ENCODE peak calls at places on chromosomes 3 and 15, in six cellular contexts. One of them, this sample, is unnamed.

GRCh38 chr3:182920515-182921084 is 59.7 kb downstream of the DCUN1D1 start:
- DNase-seq in PC-3: peak
- DNase-seq in SK-N-SH: no peak
- DNase-seq in HCT116: peak
- DNase-seq in astrocyte: peak
- DNase-seq in IMR-90: no peak
- DNase-seq in this sample: peak

GRCh38 chr3:12884104-12884742 is 42.9 kb upstream of the RPL32 start:
- DNase-seq in PC-3: no peak
- DNase-seq in SK-N-SH: no peak
- DNase-seq in HCT116: no peak
- DNase-seq in astrocyte: peak
- DNase-seq in IMR-90: peak
- DNase-seq in this sample: no peak

GRCh38 chr3:156317457-156317856 is 197.1 kb downstream of the KCNAB1 start:
- DNase-seq in PC-3: peak
- DNase-seq in SK-N-SH: no peak
- DNase-seq in HCT116: peak
- DNase-seq in astrocyte: peak
- DNase-seq in IMR-90: peak
- DNase-seq in this sample: peak

GRCh38 chr15:76155742-76156141 is 96.0 kb downstream of the TMEM266 start:
- DNase-seq in PC-3: no peak
- DNase-seq in SK-N-SH: no peak
- DNase-seq in HCT116: no peak
- DNase-seq in astrocyte: no peak
- DNase-seq in IMR-90: peak
- DNase-seq in this sample: no peak

GRCh38 chr15:80028937-80029336 is 30.5 kb upstream of the ZFAND6 start:
- DNase-seq in PC-3: no peak
- DNase-seq in SK-N-SH: no peak
- DNase-seq in HCT116: no peak
- DNase-seq in astrocyte: no peak
- DNase-seq in IMR-90: no peak
- DNase-seq in this sample: peak

GRCh38 chr15:100691321-100691720 is 88.9 kb downstream of the ASB7 start:
- DNase-seq in PC-3: no peak
- DNase-seq in SK-N-SH: no peak
- DNase-seq in HCT116: no peak
- DNase-seq in astrocyte: no peak
- DNase-seq in IMR-90: no peak
- DNase-seq in this sample: no peak

GRCh38 chr3:195356151-195357086 is 85.5 kb upstream of the XXYLT1 start:
- DNase-seq in PC-3: no peak
- DNase-seq in SK-N-SH: no peak
- DNase-seq in HCT116: no peak
- DNase-seq in astrocyte: peak
- DNase-seq in IMR-90: peak
- DNase-seq in this sample: peak

GRCh38 chr15:66253643-66254363 is at the start of gene MEGF11:
- DNase-seq in PC-3: peak
- DNase-seq in SK-N-SH: peak
- DNase-seq in HCT116: no peak
- DNase-seq in astrocyte: peak
- DNase-seq in IMR-90: peak
- DNase-seq in this sample: peak

GRCh38 chr3:44883999-44884431 is 9.6 kb downstream of the TGM4 start:
- DNase-seq in PC-3: peak
- DNase-seq in SK-N-SH: peak
- DNase-seq in HCT116: peak
- DNase-seq in astrocyte: peak
- DNase-seq in IMR-90: peak
- DNase-seq in this sample: peak

GRCh38 chr15:57654136-57654845 is 52.2 kb upstream of the POLR2M start:
- DNase-seq in PC-3: no peak
- DNase-seq in SK-N-SH: no peak
- DNase-seq in HCT116: no peak
- DNase-seq in astrocyte: no peak
- DNase-seq in IMR-90: peak
- DNase-seq in this sample: no peak
- H3K4me2 ChIP-seq in PC-3: no peak
- H3K4me2 ChIP-seq in SK-N-SH: no peak
- H3K4me2 ChIP-seq in HCT116: no peak
- H3K4me2 ChIP-seq in astrocyte: no peak
- H3K4me2 ChIP-seq in IMR-90: no peak
- H3K4me2 ChIP-seq in this sample: no peak

GRCh38 chr15:65246026-65246714 is 34.9 kb upstream of the CILP start:
- DNase-seq in PC-3: no peak
- DNase-seq in SK-N-SH: no peak
- DNase-seq in HCT116: no peak
- DNase-seq in astrocyte: no peak
- DNase-seq in IMR-90: no peak
- DNase-seq in this sample: no peak
- H3K4me2 ChIP-seq in PC-3: no peak
- H3K4me2 ChIP-seq in SK-N-SH: no peak
- H3K4me2 ChIP-seq in HCT116: no peak
- H3K4me2 ChIP-seq in astrocyte: peak
- H3K4me2 ChIP-seq in IMR-90: no peak
- H3K4me2 ChIP-seq in this sample: no peak

GRCh38 chr3:147618636-147619035 is 209.5 kb downstream of the ZIC1 start:
- DNase-seq in PC-3: no peak
- DNase-seq in SK-N-SH: no peak
- DNase-seq in HCT116: no peak
- DNase-seq in astrocyte: no peak
- DNase-seq in IMR-90: no peak
- DNase-seq in this sample: no peak

GRCh38 chr3:147620906-147621305 is 211.7 kb downstream of the ZIC1 start:
- DNase-seq in PC-3: no peak
- DNase-seq in SK-N-SH: no peak
- DNase-seq in HCT116: no peak
- DNase-seq in astrocyte: peak
- DNase-seq in IMR-90: no peak
- DNase-seq in this sample: no peak

GRCh38 chr3:147616998-147617619 is 207.9 kb downstream of the ZIC1 start:
- DNase-seq in PC-3: peak
- DNase-seq in SK-N-SH: peak
- DNase-seq in HCT116: peak
- DNase-seq in astrocyte: no peak
- DNase-seq in IMR-90: peak
- DNase-seq in this sample: peak

GRCh38 chr3:147614210-147614609 is 205.0 kb downstream of the ZIC1 start:
- DNase-seq in PC-3: no peak
- DNase-seq in SK-N-SH: no peak
- DNase-seq in HCT116: no peak
- DNase-seq in astrocyte: peak
- DNase-seq in IMR-90: no peak
- DNase-seq in this sample: no peak

GRCh38 chr3:147619925-147620580 is 210.9 kb downstream of the ZIC1 start:
- DNase-seq in PC-3: no peak
- DNase-seq in SK-N-SH: no peak
- DNase-seq in HCT116: no peak
- DNase-seq in astrocyte: no peak
- DNase-seq in IMR-90: no peak
- DNase-seq in this sample: no peak
- H3K4me2 ChIP-seq in PC-3: no peak
- H3K4me2 ChIP-seq in SK-N-SH: no peak
- H3K4me2 ChIP-seq in HCT116: no peak
- H3K4me2 ChIP-seq in astrocyte: peak
- H3K4me2 ChIP-seq in IMR-90: no peak
- H3K4me2 ChIP-seq in this sample: no peak

GRCh38 chr3:101999177-101999778 is 150.0 kb downstream of the NFKBIZ start:
- DNase-seq in PC-3: no peak
- DNase-seq in SK-N-SH: no peak
- DNase-seq in HCT116: no peak
- DNase-seq in astrocyte: peak
- DNase-seq in IMR-90: no peak
- DNase-seq in this sample: no peak
- H3K4me2 ChIP-seq in PC-3: no peak
- H3K4me2 ChIP-seq in SK-N-SH: no peak
- H3K4me2 ChIP-seq in HCT116: no peak
- H3K4me2 ChIP-seq in astrocyte: no peak
- H3K4me2 ChIP-seq in IMR-90: no peak
- H3K4me2 ChIP-seq in this sample: no peak

GRCh38 chr3:55436644-55437043 is 50.5 kb downstream of the WNT5A start:
- DNase-seq in PC-3: no peak
- DNase-seq in SK-N-SH: no peak
- DNase-seq in HCT116: no peak
- DNase-seq in astrocyte: no peak
- DNase-seq in IMR-90: no peak
- DNase-seq in this sample: no peak

GRCh38 chr3:55441499-55441898 is 45.6 kb downstream of the WNT5A start:
- DNase-seq in PC-3: no peak
- DNase-seq in SK-N-SH: no peak
- DNase-seq in HCT116: no peak
- DNase-seq in astrocyte: no peak
- DNase-seq in IMR-90: no peak
- DNase-seq in this sample: no peak

GRCh38 chr3:55440406-55440708 is 46.7 kb downstream of the WNT5A start:
- DNase-seq in PC-3: no peak
- DNase-seq in SK-N-SH: no peak
- DNase-seq in HCT116: no peak
- DNase-seq in astrocyte: no peak
- DNase-seq in IMR-90: no peak
- DNase-seq in this sample: no peak

GRCh38 chr3:55443346-55443745 is 43.8 kb downstream of the WNT5A start:
- DNase-seq in PC-3: no peak
- DNase-seq in SK-N-SH: no peak
- DNase-seq in HCT116: no peak
- DNase-seq in astrocyte: no peak
- DNase-seq in IMR-90: no peak
- DNase-seq in this sample: no peak

GRCh38 chr3:55439657-55440405 is 47.3 kb downstream of the WNT5A start:
- DNase-seq in PC-3: no peak
- DNase-seq in SK-N-SH: no peak
- DNase-seq in HCT116: no peak
- DNase-seq in astrocyte: no peak
- DNase-seq in IMR-90: no peak
- DNase-seq in this sample: no peak
- H3K4me2 ChIP-seq in PC-3: no peak
- H3K4me2 ChIP-seq in SK-N-SH: no peak
- H3K4me2 ChIP-seq in HCT116: no peak
- H3K4me2 ChIP-seq in astrocyte: no peak
- H3K4me2 ChIP-seq in IMR-90: no peak
- H3K4me2 ChIP-seq in this sample: no peak

GRCh38 chr3:186360779-186361178 is 1.3 kb downstream of the DGKG start:
- DNase-seq in PC-3: no peak
- DNase-seq in SK-N-SH: peak
- DNase-seq in HCT116: no peak
- DNase-seq in astrocyte: no peak
- DNase-seq in IMR-90: no peak
- DNase-seq in this sample: peak
- H3K4me2 ChIP-seq in PC-3: no peak
- H3K4me2 ChIP-seq in SK-N-SH: no peak
- H3K4me2 ChIP-seq in HCT116: no peak
- H3K4me2 ChIP-seq in astrocyte: peak
- H3K4me2 ChIP-seq in IMR-90: no peak
- H3K4me2 ChIP-seq in this sample: peak

DNA sequence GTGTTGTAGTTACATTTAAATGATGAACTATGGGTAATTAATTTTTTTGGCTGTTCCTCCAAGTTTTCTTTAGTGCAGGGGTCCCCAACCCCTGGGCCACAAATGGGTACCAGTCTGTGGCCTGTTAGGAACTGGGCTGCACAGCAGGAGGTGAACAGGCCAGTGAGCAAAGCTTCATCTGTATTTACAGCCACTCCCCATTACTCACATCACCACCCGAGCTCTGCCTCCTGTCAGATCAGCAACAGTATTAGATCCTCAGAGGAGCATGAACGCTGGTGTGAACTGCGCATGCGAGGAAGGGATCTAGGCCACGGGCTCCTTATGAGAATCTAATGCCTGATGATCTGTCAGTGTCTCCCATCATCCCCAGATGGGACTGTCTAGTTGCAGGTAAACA is 75.9 kb upstream of the RPL35A start:
- DNase-seq in PC-3: peak
- DNase-seq in SK-N-SH: no peak
- DNase-seq in HCT116: no peak
- DNase-seq in astrocyte: no peak
- DNase-seq in IMR-90: no peak
- DNase-seq in this sample: no peak
- H3K4me2 ChIP-seq in PC-3: no peak
- H3K4me2 ChIP-seq in SK-N-SH: no peak
- H3K4me2 ChIP-seq in HCT116: no peak
- H3K4me2 ChIP-seq in astrocyte: no peak
- H3K4me2 ChIP-seq in IMR-90: no peak
- H3K4me2 ChIP-seq in this sample: no peak

This sample was measured in mesendoderm.